ENCODE peak calls at places on chromosomes 12 and 14, in nine cellular contexts. Z is osteoblast, D is ovary, N is neural progenitor cell, E is thyroid gland, W is heart right ventricle, P is left lung, I is GM23338, T is A549. F is an unnamed sample. For H3K4me1, the result is how much of the 10 kb centered on the place peaks cover.

GRCh38 chr12:27324452-27324999 is 8.1 kb upstream of the BMAL2 start:
- DNase-seq in P (no peak), T (no peak), D (no peak), Z (no peak), E (no peak), W (no peak), N (no peak), I (no peak), F (no peak)

GRCh38 chr14:89702151-89702936 is 252.2 kb downstream of the EFCAB11 start:
- DNase-seq in Z (no peak), T (no peak), I (no peak), P (no peak), N (no peak), E (peak), W (peak), D (peak), F (no peak)

GRCh38 chr12:51855586-51856428 is 7.3 kb upstream of the FIGNL2 start:
- DNase-seq in N (peak), W (peak), Z (peak), E (no peak), P (no peak), D (no peak), I (peak), T (no peak), F (no peak)

GRCh38 chr12:111776836-111777344 is 10.2 kb downstream of the ALDH2 start:
- DNase-seq in I (no peak), W (no peak), T (no peak), E (no peak), Z (peak), P (no peak), D (no peak), N (no peak), F (no peak)

GRCh38 chr12:46487567-46488131 is 115.1 kb upstream of the SLC38A2 start:
- DNase-seq in W (no peak), N (no peak), D (no peak), Z (no peak), P (no peak), E (no peak), I (no peak), T (no peak), F (no peak)

GRCh38 chr14:69685716-69686115 is 74.3 kb downstream of the SUSD6 start:
- DNase-seq in N (no peak), P (peak), T (no peak), Z (peak), D (peak), I (no peak), W (peak), E (peak), F (no peak)

GRCh38 chr12:26551385-26551784 is 281.6 kb downstream of the ITPR2 start:
- DNase-seq in W (no peak), P (no peak), N (no peak), E (no peak), T (no peak), Z (no peak), D (no peak), I (no peak), F (no peak)

GRCh38 chr14:38210168-38210567 is 2.5 kb downstream of the SSTR1 start:
- DNase-seq in E (no peak), W (no peak), I (peak), N (no peak), T (peak), P (peak), Z (no peak), D (no peak), F (no peak)

GRCh38 chr12:56223571-56224101 is 506 bp upstream of the NABP2 start:
- DNase-seq in P (no peak), E (no peak), T (no peak), N (no peak), D (no peak), I (no peak), Z (peak), W (no peak), F (no peak)

GRCh38 chr12:57452937-57453509 is 2.1 kb upstream of the INHBE start:
- DNase-seq in I (peak), Z (peak), P (peak), N (peak), T (peak), E (peak), D (peak), W (peak), F (peak)

GRCh38 chr12:16281157-16281556 is 3.7 kb upstream of the SLC15A5 start:
- DNase-seq in W (no peak), Z (no peak), D (no peak), P (no peak), N (no peak), E (no peak), I (no peak), T (peak), F (no peak)

GRCh38 chr12:12725956-12726542 is 8.9 kb downstream of the CDKN1B start:
- DNase-seq in N (no peak), I (no peak), E (no peak), W (no peak), D (no peak), Z (no peak), P (no peak), T (no peak), F (no peak)

GRCh38 chr14:29486132-29486531 is 441.5 kb downstream of the PRKD1 start:
- DNase-seq in E (no peak), N (no peak), P (peak), T (no peak), I (no peak), D (no peak), W (no peak), Z (no peak), F (no peak)

GRCh38 chr14:23376477-23377200 is at the start of gene CMTM5:
- DNase-seq in N (peak), E (no peak), I (peak), P (peak), D (no peak), Z (peak), W (peak), T (no peak), F (no peak)

GRCh38 chr14:77315115-77315944 is 5.4 kb downstream of the POMT2 start:
- DNase-seq in D (no peak), T (no peak), Z (no peak), I (no peak), N (peak), P (no peak), W (no peak), E (no peak), F (no peak)

GRCh38 chr14:33799705-33800269 is 151.1 kb downstream of the EGLN3 start:
- DNase-seq in Z (no peak), T (no peak), P (peak), W (no peak), I (no peak), N (no peak), E (peak), D (no peak), F (peak)

GRCh38 chr12:57737467-57738141 is 938 bp downstream of the AGAP2 start:
- DNase-seq in I (peak), D (no peak), E (no peak), W (no peak), P (no peak), Z (peak), T (no peak), N (peak), F (peak)

GRCh38 chr12:124778411-124778810 is 85.3 kb downstream of the SCARB1 start:
- DNase-seq in W (no peak), P (no peak), Z (no peak), T (no peak), E (no peak), I (no peak), N (no peak), D (no peak), F (no peak)

GRCh38 chr12:68292157-68292940 is 38.9 kb upstream of the IL22 start:
- DNase-seq in T (no peak), E (no peak), I (no peak), P (no peak), Z (no peak), D (no peak), N (no peak), W (no peak), F (no peak)

GRCh38 chr14:102510616-102511520 is 1.3 kb upstream of the ANKRD9 start:
- DNase-seq in P (no peak), N (peak), E (peak), D (no peak), I (peak), W (no peak), Z (peak), T (peak), F (peak)

GRCh38 chr12:82968644-82969339 is 282.1 kb downstream of the TMTC2 start:
- DNase-seq in Z (no peak), T (no peak), I (no peak), W (no peak), D (no peak), N (no peak), P (no peak), E (no peak), F (peak)

GRCh38 chr14:80483331-80483730 is 272.0 kb upstream of the DIO2 start:
- DNase-seq in Z (no peak), D (no peak), T (no peak), E (no peak), W (no peak), I (no peak), N (no peak), P (no peak), F (no peak)

GRCh38 chr12:69886101-69886500 is 61.1 kb downstream of the MYRFL start:
- DNase-seq in Z (no peak), D (no peak), N (no peak), I (no peak), E (no peak), T (no peak), P (no peak), W (no peak), F (no peak)

GRCh38 chr12:39935275-39935674 is 170.6 kb downstream of the SLC2A13 start:
- DNase-seq in N (no peak), P (no peak), E (no peak), T (no peak), I (no peak), D (no peak), Z (no peak), W (no peak), F (no peak)

DNA sequence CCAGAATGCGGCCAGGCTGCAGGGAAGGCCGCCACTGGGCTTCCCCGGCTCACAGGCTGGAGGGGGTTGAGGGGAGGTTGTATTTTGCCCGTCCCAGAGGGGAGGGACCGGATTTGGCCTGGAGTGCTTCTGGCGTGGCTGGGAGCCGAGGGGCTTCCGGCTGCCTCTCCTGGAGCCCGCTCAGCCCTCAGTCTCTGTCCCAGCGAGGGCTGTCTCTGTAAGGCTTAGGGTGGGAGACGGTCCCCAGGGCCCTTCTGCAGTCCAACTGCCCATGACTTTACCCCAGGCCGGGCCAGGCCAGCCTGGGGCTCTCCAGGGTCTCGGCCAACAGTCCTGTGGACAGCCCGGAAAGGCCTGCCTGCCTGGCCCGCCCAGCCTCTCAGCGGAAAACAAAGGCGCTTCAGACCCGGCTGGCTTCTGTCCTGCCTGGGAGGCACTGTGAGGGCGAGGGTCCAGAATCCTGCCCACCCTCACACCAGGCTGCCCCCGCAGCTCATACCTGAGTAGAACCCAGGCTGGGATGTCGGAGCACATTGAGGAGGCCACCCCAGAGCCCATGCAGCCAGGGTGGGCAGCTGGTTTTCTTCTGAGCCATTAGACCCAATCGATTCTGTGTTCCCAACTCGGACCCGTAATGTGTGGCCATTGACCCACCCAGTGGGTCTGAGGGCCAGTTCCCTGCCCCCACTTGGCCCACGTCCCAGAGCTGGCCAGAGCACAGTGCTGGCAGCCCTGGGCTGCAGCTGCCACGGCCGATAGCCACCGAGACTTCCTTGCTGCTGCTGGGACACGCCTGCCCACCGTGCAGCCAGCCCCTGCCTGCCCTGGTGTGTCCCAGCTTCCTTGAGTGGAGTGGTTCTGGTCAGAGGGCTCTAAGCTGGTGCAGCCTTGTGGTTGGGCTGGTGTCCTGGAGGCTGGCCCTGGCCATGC is 1.6 kb downstream of the CRIP2 start:
- DNase-seq in W (peak), N (peak), Z (peak), D (peak), I (peak), T (no peak), E (peak), P (no peak), F (peak)
- H3K4me1 ChIP-seq in W (under half), N (under half), Z (under half), D (under half), I (under half), T (half or more), E (half or more), P (half or more), F (under half)

GRCh38 chr14:22276913-22277816 is 311.9 kb downstream of the DAD1 start:
- DNase-seq in Z (no peak), P (no peak), E (no peak), N (peak), D (no peak), I (peak), W (no peak), T (peak), F (no peak)
- TF ChIP-seq CTCF in Z (peak), P (peak), E (no peak), N (peak), D (no peak), I (peak), W (peak), T (peak), F (peak)

DNA sequence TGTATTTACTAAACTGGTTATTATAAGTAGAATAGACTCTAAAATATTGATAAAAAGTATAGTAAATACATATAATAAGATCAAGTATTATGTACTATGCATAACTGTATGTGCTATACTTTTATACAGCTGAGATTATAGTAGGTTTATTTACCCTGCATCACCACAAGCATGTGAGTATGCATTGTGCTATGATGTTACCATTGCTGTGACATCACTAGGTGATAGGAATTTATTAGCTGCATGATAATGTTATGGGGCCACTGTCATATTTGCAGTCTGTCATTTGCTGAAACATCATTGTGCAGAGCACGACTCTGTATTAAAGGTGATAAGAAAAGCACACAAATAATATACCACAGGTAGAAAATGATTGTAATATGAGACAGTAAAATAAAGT is 385.6 kb downstream of the ZFP36L1 start:
- DNase-seq in I (no peak), E (no peak), T (no peak), Z (no peak), N (no peak), D (no peak), W (no peak), P (no peak), F (no peak)
- H3K4me1 ChIP-seq in I (under half), E (under half), T (under half), Z (under half), N (under half), D (under half), W (under half), P (under half), F (under half)

DNA sequence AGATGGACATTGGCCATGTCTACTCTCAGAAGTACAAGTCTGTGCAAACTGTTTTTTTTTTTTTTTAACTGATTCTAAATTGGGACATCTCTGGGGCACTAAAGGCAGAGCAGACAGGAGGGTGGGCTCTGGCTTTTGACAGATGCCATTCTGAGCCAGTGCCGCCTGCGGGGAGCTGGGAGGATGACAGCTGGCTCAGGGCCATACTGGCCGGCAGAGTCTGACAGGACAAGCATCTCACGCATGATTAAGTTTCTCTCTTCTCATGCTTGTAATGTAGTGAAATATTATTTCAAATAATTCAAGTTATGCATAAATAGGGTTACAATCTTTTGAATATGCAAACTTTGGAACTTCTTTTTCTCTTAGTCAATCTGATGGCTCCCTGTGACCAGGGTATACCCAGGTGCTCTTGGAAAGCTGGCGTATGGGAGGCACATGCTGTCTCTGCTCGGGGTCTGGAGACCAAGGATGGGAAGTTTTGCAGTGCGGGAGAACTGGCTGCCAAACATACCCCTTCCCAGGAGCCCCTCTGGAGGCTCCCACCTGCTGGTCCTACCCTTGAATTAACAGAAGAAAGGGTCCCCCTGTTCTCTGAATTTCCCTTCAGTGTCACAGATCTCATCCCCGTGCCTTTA is 7.6 kb downstream of the CDCA4 start:
- DNase-seq in N (no peak), Z (peak), W (peak), E (peak), P (no peak), D (no peak), T (no peak), I (no peak), F (peak)
- TF ChIP-seq CTCF in N (no peak), Z (no peak), W (peak), E (no peak), P (no peak), D (no peak), T (no peak), I (no peak), F (peak)

DNA sequence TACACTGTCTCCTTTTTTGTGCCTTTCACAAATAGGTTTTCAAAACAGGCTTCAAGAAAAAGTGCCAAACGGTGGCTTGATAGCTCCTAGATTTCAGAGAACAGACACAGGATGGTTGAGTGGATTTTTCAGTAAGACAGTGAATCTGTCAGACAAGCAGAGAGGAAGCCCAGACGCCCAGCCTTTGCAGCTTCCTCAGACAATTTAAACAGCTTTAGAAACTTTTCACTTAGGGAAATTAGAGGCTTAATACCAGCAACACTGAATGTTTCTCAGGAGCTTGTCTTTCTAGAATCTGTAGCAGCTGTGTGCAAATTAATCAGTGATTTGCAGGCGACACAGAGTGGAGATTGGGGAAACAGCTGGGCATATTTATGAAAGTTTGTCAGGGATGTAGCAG is 362.2 kb downstream of the GALC start:
- DNase-seq in T (no peak), W (no peak), Z (no peak), E (no peak), P (no peak), D (no peak), I (peak), N (no peak), F (no peak)
- H3K4me1 ChIP-seq in T (under half), W (under half), Z (under half), E (under half), P (under half), D (under half), I (under half), N (under half), F (under half)

GRCh38 chr14:95683793-95684192 is 2.4 kb upstream of the TCL1B start:
- DNase-seq in Z (no peak), I (peak), W (no peak), P (no peak), T (peak), D (no peak), N (peak), E (no peak), F (no peak)

GRCh38 chr14:95690815-95691214 is 4.6 kb downstream of the TCL1B start:
- DNase-seq in D (no peak), P (no peak), T (no peak), I (no peak), N (no peak), Z (no peak), E (no peak), W (no peak), F (no peak)

GRCh38 chr14:95689441-95689840 is 3.2 kb downstream of the TCL1B start:
- DNase-seq in Z (no peak), N (no peak), W (no peak), E (no peak), P (no peak), I (no peak), D (no peak), T (no peak), F (no peak)

GRCh38 chr14:95686935-95687334 is 709 bp downstream of the TCL1B start:
- DNase-seq in P (no peak), Z (no peak), D (no peak), T (no peak), W (no peak), I (peak), E (no peak), N (no peak), F (no peak)

DNA sequence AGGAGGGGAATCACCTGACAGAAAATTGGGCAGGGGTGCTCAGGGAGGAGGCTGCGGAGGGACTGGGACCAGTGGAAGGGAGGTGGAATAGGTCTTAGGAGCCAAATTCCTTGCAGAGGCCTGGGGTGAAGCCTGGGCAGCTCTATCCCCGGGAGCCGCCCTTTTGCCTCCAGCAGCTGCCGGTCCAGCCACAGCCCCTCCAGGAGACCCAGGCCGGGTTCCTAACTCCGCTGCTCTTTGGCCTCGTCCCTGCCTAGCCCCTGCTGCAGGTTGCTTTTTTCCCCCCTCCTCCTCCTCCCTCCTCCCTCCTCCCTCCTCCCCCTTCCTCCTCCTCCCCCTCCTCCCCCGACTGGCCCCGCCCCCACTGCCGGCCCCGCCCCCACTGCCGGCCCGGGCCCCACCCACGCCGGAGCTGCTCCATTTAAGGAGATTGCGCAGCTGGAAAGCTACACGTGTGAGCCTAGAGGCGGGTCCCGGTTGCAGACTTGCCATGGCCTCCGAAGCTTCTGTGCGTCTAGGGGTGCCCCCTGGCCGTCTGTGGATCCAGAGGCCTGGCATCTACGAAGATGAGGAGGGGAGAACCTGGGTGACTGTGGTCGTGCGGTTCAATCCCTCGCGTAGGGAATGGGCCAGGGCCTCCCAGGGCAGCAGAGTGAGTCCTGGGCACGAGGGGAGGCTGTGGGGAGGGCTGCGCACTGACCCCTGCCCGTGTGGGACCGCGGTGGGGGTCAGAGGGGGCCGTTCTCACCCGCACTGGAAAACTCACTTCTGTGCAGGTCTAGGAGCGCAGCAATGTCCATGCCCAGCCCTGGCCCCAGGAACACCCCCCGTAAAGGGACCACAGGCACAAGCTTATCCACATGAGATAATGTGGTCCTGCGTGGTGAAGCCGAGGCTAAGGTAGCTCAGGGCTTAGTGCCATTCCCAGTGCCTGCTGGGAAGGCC is at the start of gene TCL1B:
- DNase-seq in N (peak), Z (no peak), E (no peak), I (peak), W (no peak), T (no peak), D (no peak), P (no peak), F (peak)
- TF ChIP-seq CTCF in N (no peak), Z (no peak), E (no peak), I (no peak), W (no peak), T (no peak), D (no peak), P (no peak), F (no peak)